ENCODE peak calls at places on chromosomes 3 and 15, in six cellular contexts. V is central memory CD8-positive, alpha-beta T cell; K is PC-3; P is stimulated activated CD4-positive, alpha-beta T cell treated with anti-CD3 and anti-CD28 coated beads, TNF-alpha, amount 100 ng/mL, for 1 hour; C is esophagus squamous epithelium; H is HT1080. R is an unnamed sample.

GRCh38 chr3:65901236-65901635 is 137.5 kb downstream of the MAGI1 start:
- DNase-seq in K (no peak), P (no peak), H (no peak), C (no peak), V (no peak), R (no peak)

GRCh38 chr15:60400957-60401356 is 3.2 kb upstream of the ANXA2 start:
- DNase-seq in P (no peak), V (no peak), H (peak; percentile 11), C (no peak), K (no peak), R (no peak)

GRCh38 chr3:107662586-107662985 is 139.8 kb downstream of the BBX start:
- DNase-seq in K (no peak), P (no peak), H (no peak), C (no peak), V (no peak), R (no peak)

GRCh38 chr3:104460477-104461406 is 906.0 kb upstream of the ALCAM start:
- DNase-seq in H (peak; percentile 43), C (no peak), P (no peak), V (no peak), K (peak; percentile 77), R (peak; percentile 46)

GRCh38 chr15:38401101-38401500 is 52.8 kb upstream of the FAM98B start:
- DNase-seq in V (no peak), H (no peak), P (no peak), K (no peak), C (no peak), R (no peak)

GRCh38 chr3:4413467-4413866 is 53.6 kb downstream of the SUMF1 start:
- DNase-seq in C (no peak), V (no peak), P (no peak), K (peak; percentile 98), H (peak; percentile 67), R (no peak)

GRCh38 chr3:132535575-132536441 is 61.3 kb upstream of the ACKR4 start:
- DNase-seq in H (peak; percentile 76), V (peak; percentile 17), K (peak; percentile 71), P (peak; percentile 14), C (no peak), R (peak; percentile 87)

GRCh38 chr3:103712320-103713008 is 1277.6 kb downstream of the ZPLD1 start:
- DNase-seq in V (no peak), P (no peak), K (peak; percentile 77), H (peak; percentile 87), C (no peak), R (peak; percentile 89)

GRCh38 chr15:62972814-62973213 is 69.7 kb upstream of the TPM1 start:
- DNase-seq in V (no peak), H (peak; percentile 28), C (no peak), P (no peak), K (peak; percentile 62), R (no peak)

GRCh38 chr3:129838086-129838485 is 55.4 kb downstream of the TMCC1 start:
- DNase-seq in C (no peak), V (no peak), H (no peak), P (no peak), K (no peak), R (no peak)

GRCh38 chr15:90889736-90890456 is 5.6 kb downstream of the FES start:
- DNase-seq in C (no peak), K (no peak), H (no peak), V (no peak), P (no peak), R (no peak)